ENCODE peak calls at places on chromosomes 1 and 21, in four cellular contexts. One of them, this sample, is unnamed. For H3K9me3, the result is how much of the 10 kb centered on the place peaks cover.

GRCh38 chr1:200856716-200857352 is 15.9 kb upstream of the GPR25 start:
- DNase-seq in lower lobe of right lung: no peak
- DNase-seq in aorta: no peak
- DNase-seq in BE2C: no peak
- DNase-seq in this sample: no peak

GRCh38 chr1:86201321-86201720 is 44.7 kb upstream of the COL24A1 start:
- DNase-seq in aorta: no peak
- DNase-seq in BE2C: no peak
- DNase-seq in lower lobe of right lung: no peak
- DNase-seq in this sample: no peak

GRCh38 chr1:226706664-226707063 is 32.4 kb downstream of the ITPKB start:
- DNase-seq in aorta: no peak
- DNase-seq in BE2C: peak
- DNase-seq in lower lobe of right lung: no peak
- DNase-seq in this sample: no peak

GRCh38 chr1:181033799-181034391 is at the start of gene MR1:
- DNase-seq in aorta: no peak
- DNase-seq in BE2C: no peak
- DNase-seq in lower lobe of right lung: no peak
- DNase-seq in this sample: no peak

GRCh38 chr1:193663965-193664364 is 477.6 kb upstream of the B3GALT2 start:
- DNase-seq in aorta: no peak
- DNase-seq in BE2C: no peak
- DNase-seq in lower lobe of right lung: no peak
- DNase-seq in this sample: no peak

GRCh38 chr1:206012086-206012859 is 9.1 kb upstream of the RAB7B start:
- DNase-seq in lower lobe of right lung: peak
- DNase-seq in aorta: peak
- DNase-seq in BE2C: peak
- DNase-seq in this sample: peak

GRCh38 chr1:64001038-64001437 is 202.4 kb upstream of the UBE2U start:
- DNase-seq in aorta: no peak
- DNase-seq in BE2C: no peak
- DNase-seq in lower lobe of right lung: no peak
- DNase-seq in this sample: no peak

GRCh38 chr1:109229531-109230127 is 15.9 kb downstream of the SARS1 start:
- DNase-seq in aorta: no peak
- DNase-seq in lower lobe of right lung: no peak
- DNase-seq in BE2C: no peak
- DNase-seq in this sample: no peak

GRCh38 chr1:232432313-232432712 is 197.6 kb downstream of the SIPA1L2 start:
- DNase-seq in BE2C: peak
- DNase-seq in lower lobe of right lung: no peak
- DNase-seq in aorta: no peak
- DNase-seq in this sample: no peak

GRCh38 chr1:107141491-107142369 is 891 bp downstream of the NTNG1 start:
- DNase-seq in lower lobe of right lung: peak
- DNase-seq in aorta: no peak
- DNase-seq in BE2C: peak
- DNase-seq in this sample: peak

GRCh38 chr1:150973826-150974579 is 632 bp downstream of the CERS2 start:
- DNase-seq in BE2C: peak
- DNase-seq in aorta: peak
- DNase-seq in lower lobe of right lung: peak
- DNase-seq in this sample: peak

GRCh38 chr21:14762734-14763694 is 216.9 kb upstream of the SAMSN1 start:
- DNase-seq in BE2C: no peak
- DNase-seq in aorta: no peak
- DNase-seq in lower lobe of right lung: no peak
- DNase-seq in this sample: no peak

GRCh38 chr1:230127105-230128054 is 60.3 kb downstream of the GALNT2 start:
- DNase-seq in lower lobe of right lung: peak
- DNase-seq in aorta: no peak
- DNase-seq in BE2C: no peak
- DNase-seq in this sample: no peak

GRCh38 chr1:153928776-153929432 is 6.1 kb upstream of the GATAD2B start:
- DNase-seq in BE2C: peak
- DNase-seq in aorta: no peak
- DNase-seq in lower lobe of right lung: no peak
- DNase-seq in this sample: peak

GRCh38 chr1:147585640-147586383 is 44.5 kb downstream of the BCL9 start:
- DNase-seq in BE2C: no peak
- DNase-seq in lower lobe of right lung: no peak
- DNase-seq in aorta: no peak
- DNase-seq in this sample: no peak

GRCh38 chr1:160125761-160126160 is 10.2 kb downstream of the ATP1A2 start:
- DNase-seq in aorta: no peak
- DNase-seq in lower lobe of right lung: no peak
- DNase-seq in BE2C: no peak
- DNase-seq in this sample: peak

GRCh38 chr1:167923324-167924039 is 9.5 kb upstream of the ADCY10 start:
- DNase-seq in BE2C: no peak
- DNase-seq in aorta: no peak
- DNase-seq in lower lobe of right lung: no peak
- DNase-seq in this sample: no peak

GRCh38 chr21:45276620-45277019 is 11.1 kb downstream of the POFUT2 start:
- DNase-seq in aorta: no peak
- DNase-seq in lower lobe of right lung: peak
- DNase-seq in BE2C: no peak
- DNase-seq in this sample: no peak

GRCh38 chr21:43812139-43812821 is 22.9 kb downstream of the RRP1 start:
- DNase-seq in aorta: peak
- DNase-seq in BE2C: no peak
- DNase-seq in lower lobe of right lung: peak
- DNase-seq in this sample: peak

GRCh38 chr1:4674676-4675075 is 20.3 kb downstream of the AJAP1 start:
- DNase-seq in BE2C: no peak
- DNase-seq in lower lobe of right lung: no peak
- DNase-seq in aorta: no peak
- DNase-seq in this sample: no peak
- H3K9me3 ChIP-seq in BE2C: under half
- H3K9me3 ChIP-seq in lower lobe of right lung: under half
- H3K9me3 ChIP-seq in aorta: under half
- H3K9me3 ChIP-seq in this sample: under half

DNA sequence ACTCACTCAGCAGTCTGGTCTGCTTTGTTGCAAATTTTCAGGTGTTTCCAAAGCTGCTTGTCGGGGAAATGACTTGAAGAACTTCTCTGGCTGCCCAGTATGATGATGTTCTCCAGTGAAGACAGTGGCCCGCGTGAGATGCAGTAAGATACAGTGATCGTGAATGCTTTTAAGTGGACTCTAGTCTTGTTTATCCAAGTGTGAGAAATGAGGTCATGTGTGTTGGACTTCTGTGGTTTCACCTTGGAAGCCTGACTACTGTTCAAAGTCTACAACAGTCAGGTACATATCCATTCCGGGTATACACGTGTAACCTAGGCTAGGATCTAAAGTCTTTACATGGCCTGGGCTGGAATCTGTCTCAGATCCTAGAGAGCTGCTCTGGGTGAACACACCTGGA is 29.1 kb downstream of the ZNF695 start:
- DNase-seq in lower lobe of right lung: no peak
- DNase-seq in aorta: no peak
- DNase-seq in BE2C: no peak
- DNase-seq in this sample: no peak
- H3K9me3 ChIP-seq in lower lobe of right lung: under half
- H3K9me3 ChIP-seq in aorta: under half
- H3K9me3 ChIP-seq in BE2C: under half
- H3K9me3 ChIP-seq in this sample: under half

GRCh38 chr21:36636439-36636838 is 62.5 kb upstream of the SIM2 start:
- DNase-seq in lower lobe of right lung: no peak
- DNase-seq in BE2C: no peak
- DNase-seq in aorta: no peak
- DNase-seq in this sample: no peak
- H3K9me3 ChIP-seq in lower lobe of right lung: under half
- H3K9me3 ChIP-seq in BE2C: under half
- H3K9me3 ChIP-seq in aorta: under half
- H3K9me3 ChIP-seq in this sample: under half

GRCh38 chr1:40454873-40455272 is 4.6 kb downstream of the ZFP69B start:
- DNase-seq in aorta: no peak
- DNase-seq in BE2C: no peak
- DNase-seq in lower lobe of right lung: no peak
- DNase-seq in this sample: no peak
- H3K9me3 ChIP-seq in aorta: under half
- H3K9me3 ChIP-seq in BE2C: under half
- H3K9me3 ChIP-seq in lower lobe of right lung: half or more
- H3K9me3 ChIP-seq in this sample: under half

DNA sequence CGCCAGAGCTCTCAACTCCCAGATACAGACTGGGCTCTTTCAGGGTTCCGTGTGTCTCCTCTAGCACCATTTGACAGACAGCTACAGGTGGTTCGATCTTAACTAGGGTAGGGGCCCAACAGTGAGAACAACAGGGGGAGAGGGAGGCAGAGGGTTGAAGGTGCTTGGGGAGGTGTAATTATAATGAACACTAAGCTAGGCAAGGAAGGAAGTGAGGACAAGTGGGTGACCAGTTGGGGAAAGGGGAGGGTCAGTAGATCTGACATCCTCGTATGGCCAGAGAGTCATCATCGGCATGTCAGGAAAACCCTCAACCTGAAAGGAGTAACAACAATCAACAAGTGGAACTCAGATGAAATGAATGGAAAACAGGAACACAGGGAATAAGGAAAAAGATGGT is 22.8 kb downstream of the GLIS1 start:
- DNase-seq in aorta: no peak
- DNase-seq in lower lobe of right lung: no peak
- DNase-seq in BE2C: no peak
- DNase-seq in this sample: no peak
- H3K9me3 ChIP-seq in aorta: under half
- H3K9me3 ChIP-seq in lower lobe of right lung: under half
- H3K9me3 ChIP-seq in BE2C: under half
- H3K9me3 ChIP-seq in this sample: under half

GRCh38 chr1:22747021-22747734 is 36.5 kb downstream of the EPHB2 start:
- DNase-seq in BE2C: no peak
- DNase-seq in aorta: no peak
- DNase-seq in lower lobe of right lung: no peak
- DNase-seq in this sample: no peak
- H3K9me3 ChIP-seq in BE2C: under half
- H3K9me3 ChIP-seq in aorta: under half
- H3K9me3 ChIP-seq in lower lobe of right lung: under half
- H3K9me3 ChIP-seq in this sample: under half